ENCODE peak calls at places on chromosomes 4 and X, in five cellular contexts. A is lower leg skin, R is fibroblast of lung, G is fibroblast of pulmonary artery, V is stomach. H is an unnamed sample.

GRCh38 chr4:72360075-72360474 is 208.9 kb downstream of the ADAMTS3 start:
- DNase-seq in A (no peak), R (no peak), G (no peak), V (no peak), H (no peak)

GRCh38 chr4:143399113-143399949 is 62.7 kb downstream of the GAB1 start:
- DNase-seq in A (no peak), R (no peak), G (peak), V (no peak), H (no peak)

GRCh38 chrX:110409925-110410324 is 51.3 kb downstream of the RTL9 start:
- DNase-seq in A (no peak), R (peak), G (no peak), V (no peak), H (no peak)

GRCh38 chr4:36322921-36323354 is 41.5 kb downstream of the DTHD1 start:
- DNase-seq in A (no peak), R (no peak), G (no peak), V (no peak), H (no peak)

GRCh38 chr4:7607156-7607910 is 172.6 kb upstream of the PSAPL1 start:
- DNase-seq in A (no peak), R (peak), G (peak), V (no peak), H (no peak)

GRCh38 chr4:5267418-5267817 is 216.1 kb downstream of the STK32B start:
- DNase-seq in A (no peak), R (peak), G (no peak), V (no peak), H (no peak)

GRCh38 chrX:136209016-136209738 is 42.0 kb downstream of the MAP7D3 start:
- DNase-seq in A (no peak), R (peak), G (peak), V (peak), H (no peak)

GRCh38 chr4:105350859-105351494 is 122.9 kb downstream of the PPA2 start:
- DNase-seq in A (no peak), R (peak), G (peak), V (no peak), H (no peak)

GRCh38 chr4:189664693-189665250 is 275.9 kb upstream of the FRG1 start:
- DNase-seq in A (no peak), R (no peak), G (no peak), V (no peak), H (no peak)

GRCh38 chr4:6292376-6293096 is 22.9 kb downstream of the WFS1 start:
- DNase-seq in A (no peak), R (no peak), G (no peak), V (no peak), H (no peak)

DNA sequence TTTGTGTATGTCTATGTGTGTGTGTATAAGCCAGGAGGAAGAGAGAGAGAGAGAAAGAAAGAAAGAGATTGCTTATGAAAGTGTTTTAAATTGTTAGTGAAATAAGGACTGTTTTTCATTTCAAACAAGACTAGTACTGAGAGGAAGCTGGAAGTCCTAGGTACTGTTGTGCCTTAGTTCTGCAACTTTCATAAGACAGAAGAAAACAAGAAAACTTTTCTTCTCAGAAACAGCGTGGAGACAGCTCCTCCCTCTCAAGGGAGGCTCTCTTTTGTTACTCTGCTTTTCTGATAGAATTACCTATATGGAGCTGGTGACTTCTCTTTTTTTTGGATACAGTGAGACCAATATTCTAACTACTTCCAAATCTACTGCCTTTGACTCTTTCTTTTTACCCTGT is 62.5 kb downstream of the BANK1 start:
- DNase-seq in A (no peak), R (no peak), G (no peak), V (no peak), H (no peak)
- H3K4me3 ChIP-seq in A (no peak), R (no peak), G (no peak), V (no peak), H (no peak)

GRCh38 chr4:113636438-113636818 is 125.1 kb downstream of the CAMK2D start:
- DNase-seq in A (no peak), R (no peak), G (no peak), V (no peak), H (no peak)
- TF ChIP-seq CTCF in A (no peak), R (no peak), G (no peak), V (no peak), H (no peak)

DNA sequence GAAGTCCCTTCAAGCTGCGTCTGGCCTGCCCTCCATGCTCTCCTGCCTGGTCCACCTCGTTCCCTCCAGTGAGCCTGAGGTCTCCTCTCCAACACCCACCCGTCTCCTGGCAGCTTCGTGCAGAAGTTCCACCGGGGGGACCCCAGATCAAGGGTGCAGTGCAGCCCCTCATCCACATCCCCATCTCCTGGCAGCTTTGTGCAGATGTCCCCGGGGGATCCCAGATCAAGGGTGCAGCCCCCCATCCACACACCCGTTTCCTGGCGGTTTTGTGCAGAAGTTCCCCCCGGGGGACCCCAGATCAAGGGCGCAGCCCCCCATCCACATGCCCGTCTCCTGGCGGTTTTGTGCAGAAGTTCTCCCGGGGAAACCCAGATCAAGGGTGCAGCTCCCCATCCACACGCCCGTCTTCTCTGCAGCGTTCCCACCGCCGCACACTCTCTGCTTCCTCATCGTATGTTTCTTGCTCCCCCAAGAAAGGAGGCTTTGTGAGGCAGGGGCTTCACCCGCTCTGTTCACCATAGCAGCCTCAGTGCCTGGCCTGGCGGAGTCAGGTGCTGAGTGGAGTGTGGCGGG is 35.7 kb downstream of the PIGG start:
- DNase-seq in A (no peak), R (no peak), G (no peak), V (no peak), H (no peak)
- H3K4me3 ChIP-seq in A (no peak), R (no peak), G (no peak), V (no peak), H (no peak)

GRCh38 chrX:38305971-38306370 is 21.3 kb downstream of the RPGR start:
- DNase-seq in A (no peak), R (no peak), G (peak), V (no peak), H (no peak)
- TF ChIP-seq CTCF in A (no peak), R (no peak), G (peak), V (no peak), H (no peak)

GRCh38 chr4:180060159-180060889 is 2182.9 kb upstream of the TENM3 start:
- DNase-seq in A (no peak), R (peak), G (no peak), V (no peak), H (no peak)

GRCh38 chr4:180057891-180058643 is 2185.1 kb upstream of the TENM3 start:
- DNase-seq in A (no peak), R (peak), G (peak), V (no peak), H (no peak)

GRCh38 chr4:180058731-180059215 is 2184.4 kb upstream of the TENM3 start:
- DNase-seq in A (no peak), R (peak), G (peak), V (no peak), H (no peak)

GRCh38 chr4:180057198-180057821 is 2185.9 kb upstream of the TENM3 start:
- DNase-seq in A (no peak), R (peak), G (no peak), V (no peak), H (no peak)

GRCh38 chr4:180059216-180059881 is 2183.9 kb upstream of the TENM3 start:
- DNase-seq in A (no peak), R (peak), G (no peak), V (no peak), H (no peak)
- H3K4me3 ChIP-seq in A (peak), R (peak), G (peak), V (peak), H (peak)

DNA sequence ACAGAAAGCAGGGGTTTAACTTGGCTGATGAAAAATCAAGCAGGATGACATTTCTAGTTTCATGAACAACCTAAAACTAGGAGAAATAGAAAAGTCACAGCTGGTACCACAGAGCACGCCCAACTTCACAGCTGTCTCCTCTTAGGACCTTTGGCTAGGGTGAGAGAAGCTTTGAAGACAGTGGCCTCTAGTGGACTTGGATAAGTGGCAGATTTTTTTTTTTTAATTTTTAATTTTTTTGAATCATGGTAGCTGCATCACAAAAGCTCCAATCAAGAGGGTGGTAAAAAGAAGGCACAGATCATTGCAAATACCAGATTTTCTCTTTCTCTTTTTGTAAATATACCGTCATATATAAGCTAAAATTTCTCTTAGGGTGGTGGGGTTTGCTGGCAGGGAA is 20.2 kb upstream of the MAP3K15 start:
- DNase-seq in A (no peak), R (no peak), G (peak), V (no peak), H (no peak)
- TF ChIP-seq CTCF in A (no peak), R (peak), G (peak), V (peak), H (peak)

GRCh38 chr4:1055721-1056590 is 44.5 kb downstream of the FGFRL1 start:
- DNase-seq in A (no peak), R (peak), G (peak), V (peak), H (no peak)
- H3K4me3 ChIP-seq in A (no peak), R (no peak), G (no peak), V (peak), H (no peak)

GRCh38 chr4:148359769-148360168 is 82.4 kb downstream of the NR3C2 start:
- DNase-seq in A (no peak), R (no peak), G (no peak), V (no peak), H (no peak)

GRCh38 chr4:148353571-148353970 is 88.6 kb downstream of the NR3C2 start:
- DNase-seq in A (no peak), R (no peak), G (no peak), V (no peak), H (no peak)

GRCh38 chr4:148349153-148349552 is 93.1 kb downstream of the NR3C2 start:
- DNase-seq in A (no peak), R (no peak), G (no peak), V (no peak), H (no peak)

GRCh38 chr4:148355442-148356123 is 86.6 kb downstream of the NR3C2 start:
- DNase-seq in A (no peak), R (no peak), G (no peak), V (no peak), H (no peak)

DNA sequence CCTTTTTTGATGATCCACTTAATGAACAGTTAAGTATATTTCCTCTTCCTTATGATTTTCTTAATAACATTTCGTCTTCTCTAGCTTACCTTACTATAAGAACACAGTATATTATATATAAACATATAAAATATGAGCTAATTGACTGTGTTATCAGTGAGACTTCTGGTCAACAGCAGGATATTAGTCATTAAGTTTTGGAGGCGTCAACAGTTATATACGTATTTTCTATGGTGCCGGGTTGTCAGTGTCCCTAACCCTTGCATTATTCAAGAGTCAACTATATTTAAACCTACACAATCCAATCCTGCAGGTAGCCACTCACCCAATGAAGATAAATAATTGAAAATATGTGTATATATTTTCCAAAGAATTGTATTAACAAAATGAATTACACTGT is 88.0 kb downstream of the NR3C2 start:
- DNase-seq in A (no peak), R (no peak), G (no peak), V (no peak), H (no peak)
- TF ChIP-seq CTCF in A (no peak), R (no peak), G (no peak), V (no peak), H (no peak)